ENCODE peak calls at places on chromosome 2, in ten cellular contexts. One of them, this sample, is unnamed.

GRCh38 chr2:137775529-137775928 is 188.7 kb upstream of the HNMT start:
- DNase-seq in colonic mucosa: no peak
- DNase-seq in fibroblast of lung: no peak
- DNase-seq in mesendoderm: no peak
- DNase-seq in Karpas-422: no peak
- DNase-seq in H9: no peak
- DNase-seq in mammary epithelial cell: no peak
- DNase-seq in kidney: no peak
- DNase-seq in HCT116: no peak
- DNase-seq in astrocyte: no peak
- DNase-seq in this sample: no peak

GRCh38 chr2:121293450-121294325 is 8.7 kb upstream of the TFCP2L1 start:
- DNase-seq in colonic mucosa: peak
- DNase-seq in mammary epithelial cell: no peak
- DNase-seq in HCT116: no peak
- DNase-seq in kidney: no peak
- DNase-seq in fibroblast of lung: no peak
- DNase-seq in H9: no peak
- DNase-seq in astrocyte: no peak
- DNase-seq in Karpas-422: no peak
- DNase-seq in mesendoderm: no peak
- DNase-seq in this sample: no peak

GRCh38 chr2:98650998-98651397 is 42.6 kb downstream of the UNC50 start:
- DNase-seq in HCT116: no peak
- DNase-seq in kidney: no peak
- DNase-seq in colonic mucosa: no peak
- DNase-seq in astrocyte: no peak
- DNase-seq in H9: no peak
- DNase-seq in mesendoderm: no peak
- DNase-seq in Karpas-422: no peak
- DNase-seq in fibroblast of lung: no peak
- DNase-seq in mammary epithelial cell: no peak
- DNase-seq in this sample: no peak

GRCh38 chr2:60227014-60227413 is 326.4 kb downstream of the BCL11A start:
- DNase-seq in HCT116: no peak
- DNase-seq in Karpas-422: no peak
- DNase-seq in kidney: no peak
- DNase-seq in astrocyte: no peak
- DNase-seq in fibroblast of lung: no peak
- DNase-seq in colonic mucosa: no peak
- DNase-seq in mammary epithelial cell: no peak
- DNase-seq in H9: no peak
- DNase-seq in mesendoderm: no peak
- DNase-seq in this sample: no peak

GRCh38 chr2:214492152-214492551 is 81.3 kb downstream of the VWC2L start:
- DNase-seq in mesendoderm: no peak
- DNase-seq in kidney: no peak
- DNase-seq in astrocyte: no peak
- DNase-seq in colonic mucosa: no peak
- DNase-seq in HCT116: no peak
- DNase-seq in H9: no peak
- DNase-seq in fibroblast of lung: no peak
- DNase-seq in Karpas-422: no peak
- DNase-seq in mammary epithelial cell: no peak
- DNase-seq in this sample: peak

GRCh38 chr2:165539985-165540384 is 70.5 kb downstream of the CSRNP3 start:
- DNase-seq in astrocyte: no peak
- DNase-seq in kidney: no peak
- DNase-seq in Karpas-422: no peak
- DNase-seq in mammary epithelial cell: no peak
- DNase-seq in H9: no peak
- DNase-seq in HCT116: no peak
- DNase-seq in fibroblast of lung: no peak
- DNase-seq in mesendoderm: no peak
- DNase-seq in colonic mucosa: no peak
- DNase-seq in this sample: no peak

GRCh38 chr2:40507429-40507828 is 55.5 kb upstream of the SLC8A1 start:
- DNase-seq in fibroblast of lung: no peak
- DNase-seq in mesendoderm: no peak
- DNase-seq in kidney: no peak
- DNase-seq in Karpas-422: no peak
- DNase-seq in HCT116: no peak
- DNase-seq in colonic mucosa: no peak
- DNase-seq in H9: no peak
- DNase-seq in astrocyte: no peak
- DNase-seq in mammary epithelial cell: no peak
- DNase-seq in this sample: no peak

GRCh38 chr2:85601771-85602475 is 575 bp downstream of the TMEM150A start:
- DNase-seq in kidney: peak
- DNase-seq in mammary epithelial cell: no peak
- DNase-seq in H9: peak
- DNase-seq in astrocyte: no peak
- DNase-seq in mesendoderm: peak
- DNase-seq in colonic mucosa: peak
- DNase-seq in HCT116: no peak
- DNase-seq in fibroblast of lung: peak
- DNase-seq in Karpas-422: peak
- DNase-seq in this sample: no peak

GRCh38 chr2:85131116-85131515 is 2.1 kb upstream of the TCF7L1 start:
- DNase-seq in HCT116: no peak
- DNase-seq in astrocyte: no peak
- DNase-seq in kidney: no peak
- DNase-seq in mammary epithelial cell: no peak
- DNase-seq in H9: peak
- DNase-seq in Karpas-422: peak
- DNase-seq in fibroblast of lung: peak
- DNase-seq in colonic mucosa: no peak
- DNase-seq in mesendoderm: peak
- DNase-seq in this sample: no peak

GRCh38 chr2:48474599-48475298 is 55.2 kb upstream of the STON1 start:
- DNase-seq in HCT116: no peak
- DNase-seq in fibroblast of lung: no peak
- DNase-seq in Karpas-422: no peak
- DNase-seq in kidney: peak
- DNase-seq in mammary epithelial cell: no peak
- DNase-seq in H9: no peak
- DNase-seq in mesendoderm: no peak
- DNase-seq in astrocyte: no peak
- DNase-seq in colonic mucosa: no peak
- DNase-seq in this sample: no peak

GRCh38 chr2:6679481-6679880 is 186.2 kb downstream of the CMPK2 start:
- DNase-seq in mammary epithelial cell: no peak
- DNase-seq in Karpas-422: no peak
- DNase-seq in fibroblast of lung: no peak
- DNase-seq in kidney: no peak
- DNase-seq in colonic mucosa: no peak
- DNase-seq in mesendoderm: no peak
- DNase-seq in H9: no peak
- DNase-seq in astrocyte: no peak
- DNase-seq in HCT116: no peak
- DNase-seq in this sample: no peak

GRCh38 chr2:12501469-12502147 is 215.1 kb upstream of the TRIB2 start:
- DNase-seq in HCT116: no peak
- DNase-seq in kidney: peak
- DNase-seq in Karpas-422: no peak
- DNase-seq in fibroblast of lung: no peak
- DNase-seq in H9: no peak
- DNase-seq in mammary epithelial cell: peak
- DNase-seq in mesendoderm: no peak
- DNase-seq in colonic mucosa: no peak
- DNase-seq in astrocyte: no peak
- DNase-seq in this sample: peak

GRCh38 chr2:183935005-183935404 is 663.3 kb upstream of the ZNF804A start:
- DNase-seq in kidney: no peak
- DNase-seq in H9: no peak
- DNase-seq in fibroblast of lung: no peak
- DNase-seq in mesendoderm: no peak
- DNase-seq in Karpas-422: no peak
- DNase-seq in mammary epithelial cell: no peak
- DNase-seq in colonic mucosa: no peak
- DNase-seq in astrocyte: no peak
- DNase-seq in HCT116: no peak
- DNase-seq in this sample: no peak

GRCh38 chr2:12796617-12797016 is 79.9 kb downstream of the TRIB2 start:
- DNase-seq in fibroblast of lung: peak
- DNase-seq in astrocyte: peak
- DNase-seq in Karpas-422: no peak
- DNase-seq in H9: no peak
- DNase-seq in colonic mucosa: no peak
- DNase-seq in HCT116: no peak
- DNase-seq in mammary epithelial cell: no peak
- DNase-seq in mesendoderm: no peak
- DNase-seq in kidney: peak
- DNase-seq in this sample: no peak

GRCh38 chr2:46116616-46117015 is 180.6 kb upstream of the EPAS1 start:
- DNase-seq in colonic mucosa: no peak
- DNase-seq in H9: no peak
- DNase-seq in Karpas-422: no peak
- DNase-seq in kidney: no peak
- DNase-seq in astrocyte: peak
- DNase-seq in mammary epithelial cell: no peak
- DNase-seq in fibroblast of lung: peak
- DNase-seq in mesendoderm: no peak
- DNase-seq in HCT116: no peak
- DNase-seq in this sample: no peak

GRCh38 chr2:183926433-183926832 is 671.9 kb upstream of the ZNF804A start:
- DNase-seq in fibroblast of lung: no peak
- DNase-seq in HCT116: no peak
- DNase-seq in astrocyte: no peak
- DNase-seq in colonic mucosa: no peak
- DNase-seq in kidney: no peak
- DNase-seq in mammary epithelial cell: no peak
- DNase-seq in Karpas-422: no peak
- DNase-seq in H9: no peak
- DNase-seq in mesendoderm: no peak
- DNase-seq in this sample: no peak

GRCh38 chr2:31097962-31098361 is 40.3 kb downstream of the GALNT14 start:
- DNase-seq in astrocyte: no peak
- DNase-seq in colonic mucosa: no peak
- DNase-seq in kidney: no peak
- DNase-seq in Karpas-422: no peak
- DNase-seq in fibroblast of lung: no peak
- DNase-seq in mammary epithelial cell: no peak
- DNase-seq in HCT116: no peak
- DNase-seq in mesendoderm: no peak
- DNase-seq in H9: no peak
- DNase-seq in this sample: no peak

DNA sequence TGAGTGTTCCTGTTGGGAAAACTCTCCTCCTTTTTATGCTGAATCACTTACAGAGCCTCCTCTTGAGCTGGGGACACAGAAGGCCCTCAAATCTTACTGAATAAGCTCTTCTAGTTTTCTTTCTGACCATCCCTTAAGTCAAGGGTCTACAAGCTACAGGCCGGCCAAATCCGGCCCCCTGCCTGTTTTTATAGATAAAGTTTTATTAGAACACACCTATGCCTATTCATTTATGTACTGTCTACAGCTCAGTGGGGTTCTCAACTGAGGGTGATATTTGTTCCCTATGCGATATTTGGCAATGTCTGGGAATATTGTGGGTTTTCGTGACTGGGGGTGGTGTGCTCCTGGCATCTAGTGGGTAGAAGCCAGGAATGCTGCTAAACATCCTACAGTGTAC is 14.0 kb downstream of the CDC42EP3 start:
- DNase-seq in mammary epithelial cell: peak
- DNase-seq in HCT116: no peak
- DNase-seq in colonic mucosa: no peak
- DNase-seq in Karpas-422: no peak
- DNase-seq in kidney: no peak
- DNase-seq in H9: no peak
- DNase-seq in mesendoderm: no peak
- DNase-seq in astrocyte: no peak
- DNase-seq in fibroblast of lung: no peak
- DNase-seq in this sample: no peak
- H3K27ac ChIP-seq in mammary epithelial cell: peak
- H3K27ac ChIP-seq in HCT116: no peak
- H3K27ac ChIP-seq in colonic mucosa: no peak
- H3K27ac ChIP-seq in Karpas-422: peak
- H3K27ac ChIP-seq in kidney: peak
- H3K27ac ChIP-seq in H9: peak
- H3K27ac ChIP-seq in mesendoderm: peak
- H3K27ac ChIP-seq in astrocyte: peak
- H3K27ac ChIP-seq in fibroblast of lung: no peak
- H3K27ac ChIP-seq in this sample: no peak

DNA sequence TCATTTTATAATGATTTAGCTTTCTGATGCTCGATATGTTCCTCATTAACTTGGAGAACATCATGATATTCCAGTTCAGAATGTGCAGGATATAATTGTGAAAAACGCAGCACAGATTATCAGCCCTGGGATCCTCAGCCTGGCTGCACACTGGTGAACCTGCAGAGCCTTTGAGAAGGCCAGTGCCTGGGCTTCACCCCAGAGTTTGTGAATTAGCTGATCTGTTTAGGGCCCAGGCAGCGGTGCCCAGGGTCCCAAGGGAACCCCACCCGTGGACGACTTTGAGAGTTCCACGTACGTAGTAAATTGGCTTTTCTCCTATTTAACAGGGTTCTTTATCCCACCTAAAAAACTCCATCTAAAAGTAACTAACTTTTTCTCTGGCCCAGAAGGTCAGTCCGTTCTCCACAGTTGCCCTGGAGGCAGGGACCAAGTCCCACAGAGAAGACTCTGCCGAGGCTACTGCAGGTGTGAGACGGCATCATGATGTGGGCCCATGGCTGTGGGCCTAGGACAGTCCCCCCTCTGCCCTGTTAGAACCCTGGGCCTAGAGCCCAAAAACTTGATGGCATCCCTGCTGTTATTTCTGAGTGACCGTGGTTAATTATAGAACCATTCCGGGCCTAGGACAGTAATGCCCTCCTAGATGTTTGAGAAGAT is 39.6 kb upstream of the RPL31 start:
- DNase-seq in mammary epithelial cell: no peak
- DNase-seq in HCT116: no peak
- DNase-seq in kidney: peak
- DNase-seq in Karpas-422: no peak
- DNase-seq in H9: no peak
- DNase-seq in colonic mucosa: no peak
- DNase-seq in mesendoderm: no peak
- DNase-seq in astrocyte: no peak
- DNase-seq in fibroblast of lung: no peak
- DNase-seq in this sample: no peak
- H3K9ac ChIP-seq in mammary epithelial cell: no peak
- H3K9ac ChIP-seq in HCT116: no peak
- H3K9ac ChIP-seq in kidney: no peak
- H3K9ac ChIP-seq in Karpas-422: no peak
- H3K9ac ChIP-seq in H9: no peak
- H3K9ac ChIP-seq in colonic mucosa: no peak
- H3K9ac ChIP-seq in mesendoderm: no peak
- H3K9ac ChIP-seq in astrocyte: no peak
- H3K9ac ChIP-seq in fibroblast of lung: no peak
- H3K9ac ChIP-seq in this sample: no peak

GRCh38 chr2:178093471-178093870 is 18.8 kb upstream of the RBM45 start:
- DNase-seq in colonic mucosa: no peak
- DNase-seq in mesendoderm: no peak
- DNase-seq in mammary epithelial cell: no peak
- DNase-seq in astrocyte: no peak
- DNase-seq in Karpas-422: no peak
- DNase-seq in H9: no peak
- DNase-seq in kidney: no peak
- DNase-seq in HCT116: no peak
- DNase-seq in fibroblast of lung: no peak
- DNase-seq in this sample: no peak
- H3K27ac ChIP-seq in colonic mucosa: no peak
- H3K27ac ChIP-seq in mesendoderm: no peak
- H3K27ac ChIP-seq in mammary epithelial cell: no peak
- H3K27ac ChIP-seq in astrocyte: no peak
- H3K27ac ChIP-seq in Karpas-422: no peak
- H3K27ac ChIP-seq in H9: no peak
- H3K27ac ChIP-seq in kidney: no peak
- H3K27ac ChIP-seq in HCT116: no peak
- H3K27ac ChIP-seq in fibroblast of lung: no peak
- H3K27ac ChIP-seq in this sample: no peak

GRCh38 chr2:58539973-58540372 is 298.8 kb upstream of the FANCL start:
- DNase-seq in kidney: no peak
- DNase-seq in mesendoderm: peak
- DNase-seq in fibroblast of lung: no peak
- DNase-seq in HCT116: no peak
- DNase-seq in H9: no peak
- DNase-seq in Karpas-422: no peak
- DNase-seq in mammary epithelial cell: no peak
- DNase-seq in colonic mucosa: no peak
- DNase-seq in astrocyte: peak
- DNase-seq in this sample: no peak
- H3K9ac ChIP-seq in kidney: no peak
- H3K9ac ChIP-seq in mesendoderm: no peak
- H3K9ac ChIP-seq in fibroblast of lung: no peak
- H3K9ac ChIP-seq in HCT116: no peak
- H3K9ac ChIP-seq in H9: no peak
- H3K9ac ChIP-seq in Karpas-422: no peak
- H3K9ac ChIP-seq in mammary epithelial cell: no peak
- H3K9ac ChIP-seq in colonic mucosa: no peak
- H3K9ac ChIP-seq in astrocyte: no peak
- H3K9ac ChIP-seq in this sample: no peak